ENCODE peak calls at places on chromosomes 2 and 18, in five cellular contexts. One of them, this sample, is unnamed.

GRCh38 chr2:17643031-17643615 is 102.6 kb downstream of the VSNL1 start:
- DNase-seq in ELF-1: peak
- DNase-seq in AG20443: peak
- DNase-seq in dorsolateral prefrontal cortex: no peak
- DNase-seq in stimulated activated CD4-positive, alpha-beta T cell treated with anti-CD3 and anti-CD28 coated beads, Interleukin-1b, Interleukin-23, amount 100 ng/mL, for 4 hours: no peak
- DNase-seq in this sample: no peak

GRCh38 chr2:69774984-69775982 is 33.3 kb downstream of the ANXA4 start:
- DNase-seq in dorsolateral prefrontal cortex: no peak
- DNase-seq in ELF-1: no peak
- DNase-seq in AG20443: no peak
- DNase-seq in stimulated activated CD4-positive, alpha-beta T cell treated with anti-CD3 and anti-CD28 coated beads, Interleukin-1b, Interleukin-23, amount 100 ng/mL, for 4 hours: no peak
- DNase-seq in this sample: no peak

GRCh38 chr18:32139835-32140283 is 48.2 kb downstream of the RNF138 start:
- DNase-seq in AG20443: no peak
- DNase-seq in ELF-1: no peak
- DNase-seq in dorsolateral prefrontal cortex: no peak
- DNase-seq in stimulated activated CD4-positive, alpha-beta T cell treated with anti-CD3 and anti-CD28 coated beads, Interleukin-1b, Interleukin-23, amount 100 ng/mL, for 4 hours: no peak
- DNase-seq in this sample: no peak

GRCh38 chr18:79965119-79965902 is 868 bp downstream of the HSBP1L1 start:
- DNase-seq in ELF-1: peak
- DNase-seq in AG20443: peak
- DNase-seq in stimulated activated CD4-positive, alpha-beta T cell treated with anti-CD3 and anti-CD28 coated beads, Interleukin-1b, Interleukin-23, amount 100 ng/mL, for 4 hours: no peak
- DNase-seq in dorsolateral prefrontal cortex: peak
- DNase-seq in this sample: no peak

GRCh38 chr2:167732251-167732788 is 515.1 kb downstream of the STK39 start:
- DNase-seq in stimulated activated CD4-positive, alpha-beta T cell treated with anti-CD3 and anti-CD28 coated beads, Interleukin-1b, Interleukin-23, amount 100 ng/mL, for 4 hours: no peak
- DNase-seq in dorsolateral prefrontal cortex: peak
- DNase-seq in ELF-1: no peak
- DNase-seq in AG20443: no peak
- DNase-seq in this sample: no peak

GRCh38 chr18:53191634-53192033 is 851.6 kb downstream of the DCC start:
- DNase-seq in dorsolateral prefrontal cortex: no peak
- DNase-seq in ELF-1: no peak
- DNase-seq in stimulated activated CD4-positive, alpha-beta T cell treated with anti-CD3 and anti-CD28 coated beads, Interleukin-1b, Interleukin-23, amount 100 ng/mL, for 4 hours: no peak
- DNase-seq in AG20443: no peak
- DNase-seq in this sample: no peak

GRCh38 chr2:154688373-154688772 is 10.1 kb upstream of the KCNJ3 start:
- DNase-seq in ELF-1: no peak
- DNase-seq in AG20443: no peak
- DNase-seq in stimulated activated CD4-positive, alpha-beta T cell treated with anti-CD3 and anti-CD28 coated beads, Interleukin-1b, Interleukin-23, amount 100 ng/mL, for 4 hours: no peak
- DNase-seq in dorsolateral prefrontal cortex: no peak
- DNase-seq in this sample: no peak

GRCh38 chr2:145764631-145765030 is 1244.7 kb upstream of the ZEB2 start:
- DNase-seq in stimulated activated CD4-positive, alpha-beta T cell treated with anti-CD3 and anti-CD28 coated beads, Interleukin-1b, Interleukin-23, amount 100 ng/mL, for 4 hours: no peak
- DNase-seq in ELF-1: no peak
- DNase-seq in dorsolateral prefrontal cortex: no peak
- DNase-seq in AG20443: no peak
- DNase-seq in this sample: no peak

GRCh38 chr2:224584111-224584764 is 925 bp downstream of the CUL3 start:
- DNase-seq in dorsolateral prefrontal cortex: peak
- DNase-seq in AG20443: peak
- DNase-seq in stimulated activated CD4-positive, alpha-beta T cell treated with anti-CD3 and anti-CD28 coated beads, Interleukin-1b, Interleukin-23, amount 100 ng/mL, for 4 hours: no peak
- DNase-seq in ELF-1: peak
- DNase-seq in this sample: no peak

GRCh38 chr18:49839012-49839411 is 25.7 kb upstream of the ACAA2 start:
- DNase-seq in stimulated activated CD4-positive, alpha-beta T cell treated with anti-CD3 and anti-CD28 coated beads, Interleukin-1b, Interleukin-23, amount 100 ng/mL, for 4 hours: no peak
- DNase-seq in dorsolateral prefrontal cortex: no peak
- DNase-seq in AG20443: peak
- DNase-seq in ELF-1: no peak
- DNase-seq in this sample: no peak

GRCh38 chr2:71680925-71681324 is 227.6 kb downstream of the DYSF start:
- DNase-seq in dorsolateral prefrontal cortex: no peak
- DNase-seq in AG20443: no peak
- DNase-seq in ELF-1: no peak
- DNase-seq in stimulated activated CD4-positive, alpha-beta T cell treated with anti-CD3 and anti-CD28 coated beads, Interleukin-1b, Interleukin-23, amount 100 ng/mL, for 4 hours: no peak
- DNase-seq in this sample: no peak